ENCODE peak calls at places on chromosomes 7 and 10, in six cellular contexts. One of them, this sample, is unnamed.

GRCh38 chr10:31664803-31665202 is 263.8 kb downstream of the ARHGAP12 start:
- DNase-seq in colonic mucosa: no peak
- DNase-seq in body of pancreas: no peak
- DNase-seq in AG04450: no peak
- DNase-seq in CD4-positive, alpha-beta T cell: no peak
- DNase-seq in osteoblast: no peak
- DNase-seq in this sample: no peak

GRCh38 chr7:132066776-132067175 is 509.5 kb downstream of the PLXNA4 start:
- DNase-seq in osteoblast: no peak
- DNase-seq in AG04450: no peak
- DNase-seq in body of pancreas: no peak
- DNase-seq in CD4-positive, alpha-beta T cell: no peak
- DNase-seq in colonic mucosa: peak
- DNase-seq in this sample: no peak

GRCh38 chr7:1457059-1457948 is 2.0 kb downstream of the MICALL2 start:
- DNase-seq in colonic mucosa: peak
- DNase-seq in CD4-positive, alpha-beta T cell: no peak
- DNase-seq in body of pancreas: no peak
- DNase-seq in AG04450: no peak
- DNase-seq in osteoblast: no peak
- DNase-seq in this sample: no peak

GRCh38 chr7:140656548-140657515 is 15.9 kb upstream of the ADCK2 start:
- DNase-seq in colonic mucosa: peak
- DNase-seq in CD4-positive, alpha-beta T cell: no peak
- DNase-seq in AG04450: no peak
- DNase-seq in osteoblast: peak
- DNase-seq in body of pancreas: peak
- DNase-seq in this sample: no peak

GRCh38 chr10:46282460-46283216 is 4.2 kb upstream of the ANTXRL start:
- DNase-seq in osteoblast: peak
- DNase-seq in colonic mucosa: peak
- DNase-seq in body of pancreas: peak
- DNase-seq in CD4-positive, alpha-beta T cell: peak
- DNase-seq in AG04450: peak
- DNase-seq in this sample: peak

GRCh38 chr7:138435231-138435919 is 24.7 kb upstream of the TRIM24 start:
- DNase-seq in osteoblast: no peak
- DNase-seq in body of pancreas: no peak
- DNase-seq in colonic mucosa: no peak
- DNase-seq in CD4-positive, alpha-beta T cell: no peak
- DNase-seq in AG04450: no peak
- DNase-seq in this sample: no peak

GRCh38 chr7:387132-388022 is 97.4 kb downstream of the FOXL3 start:
- DNase-seq in body of pancreas: no peak
- DNase-seq in osteoblast: peak
- DNase-seq in colonic mucosa: peak
- DNase-seq in CD4-positive, alpha-beta T cell: no peak
- DNase-seq in AG04450: no peak
- DNase-seq in this sample: no peak

GRCh38 chr7:83649701-83650100 is 762 bp upstream of the SEMA3E start:
- DNase-seq in AG04450: no peak
- DNase-seq in CD4-positive, alpha-beta T cell: no peak
- DNase-seq in colonic mucosa: no peak
- DNase-seq in osteoblast: no peak
- DNase-seq in body of pancreas: no peak
- DNase-seq in this sample: no peak

GRCh38 chr10:63128443-63128842 is 4.7 kb upstream of the NRBF2 start:
- DNase-seq in body of pancreas: no peak
- DNase-seq in AG04450: no peak
- DNase-seq in CD4-positive, alpha-beta T cell: no peak
- DNase-seq in osteoblast: peak
- DNase-seq in colonic mucosa: no peak
- DNase-seq in this sample: no peak

GRCh38 chr10:104209575-104210198 is 22.5 kb downstream of the CFAP43 start:
- DNase-seq in osteoblast: no peak
- DNase-seq in colonic mucosa: peak
- DNase-seq in CD4-positive, alpha-beta T cell: peak
- DNase-seq in body of pancreas: peak
- DNase-seq in AG04450: no peak
- DNase-seq in this sample: peak

GRCh38 chr7:45985902-45986301 is 64.8 kb upstream of the IGFBP3 start:
- DNase-seq in colonic mucosa: no peak
- DNase-seq in AG04450: peak
- DNase-seq in body of pancreas: no peak
- DNase-seq in osteoblast: peak
- DNase-seq in CD4-positive, alpha-beta T cell: no peak
- DNase-seq in this sample: no peak

GRCh38 chr7:46145412-46145811 is 224.3 kb upstream of the IGFBP3 start:
- DNase-seq in osteoblast: peak
- DNase-seq in body of pancreas: peak
- DNase-seq in AG04450: peak
- DNase-seq in CD4-positive, alpha-beta T cell: no peak
- DNase-seq in colonic mucosa: no peak
- DNase-seq in this sample: no peak

GRCh38 chr7:131097662-131098376 is 229.9 kb upstream of the MKLN1 start:
- DNase-seq in CD4-positive, alpha-beta T cell: no peak
- DNase-seq in osteoblast: no peak
- DNase-seq in colonic mucosa: no peak
- DNase-seq in AG04450: no peak
- DNase-seq in body of pancreas: no peak
- DNase-seq in this sample: no peak

GRCh38 chr7:37504791-37505190 is 56.1 kb upstream of the ELMO1 start:
- DNase-seq in osteoblast: no peak
- DNase-seq in AG04450: no peak
- DNase-seq in body of pancreas: no peak
- DNase-seq in colonic mucosa: no peak
- DNase-seq in CD4-positive, alpha-beta T cell: no peak
- DNase-seq in this sample: no peak

GRCh38 chr7:38629621-38630020 is 1.6 kb downstream of the AMPH start:
- DNase-seq in CD4-positive, alpha-beta T cell: no peak
- DNase-seq in AG04450: no peak
- DNase-seq in colonic mucosa: no peak
- DNase-seq in body of pancreas: no peak
- DNase-seq in osteoblast: peak
- DNase-seq in this sample: no peak

GRCh38 chr7:95101422-95101821 is 194.0 kb downstream of the PPP1R9A start:
- DNase-seq in osteoblast: no peak
- DNase-seq in colonic mucosa: no peak
- DNase-seq in CD4-positive, alpha-beta T cell: no peak
- DNase-seq in AG04450: no peak
- DNase-seq in body of pancreas: no peak
- DNase-seq in this sample: no peak

GRCh38 chr7:28165971-28166955 is 14.3 kb downstream of the JAZF1 start:
- DNase-seq in body of pancreas: no peak
- DNase-seq in osteoblast: peak
- DNase-seq in AG04450: no peak
- DNase-seq in CD4-positive, alpha-beta T cell: no peak
- DNase-seq in colonic mucosa: no peak
- DNase-seq in this sample: no peak

GRCh38 chr7:42876182-42877068 is 35.4 kb downstream of the C7orf25 start:
- DNase-seq in body of pancreas: peak
- DNase-seq in osteoblast: peak
- DNase-seq in AG04450: peak
- DNase-seq in colonic mucosa: peak
- DNase-seq in CD4-positive, alpha-beta T cell: peak
- DNase-seq in this sample: no peak

GRCh38 chr7:94834359-94834758 is 73.0 kb upstream of the PPP1R9A start:
- DNase-seq in CD4-positive, alpha-beta T cell: no peak
- DNase-seq in AG04450: no peak
- DNase-seq in body of pancreas: no peak
- DNase-seq in colonic mucosa: no peak
- DNase-seq in osteoblast: no peak
- DNase-seq in this sample: no peak

GRCh38 chr7:144057954-144058353 is 9.2 kb downstream of the OR2A5 start:
- DNase-seq in colonic mucosa: no peak
- DNase-seq in body of pancreas: no peak
- DNase-seq in CD4-positive, alpha-beta T cell: no peak
- DNase-seq in AG04450: no peak
- DNase-seq in osteoblast: peak
- DNase-seq in this sample: no peak

GRCh38 chr7:2010101-2010500 is 222.6 kb downstream of the MAD1L1 start:
- DNase-seq in body of pancreas: no peak
- DNase-seq in CD4-positive, alpha-beta T cell: no peak
- DNase-seq in colonic mucosa: no peak
- DNase-seq in osteoblast: peak
- DNase-seq in AG04450: no peak
- DNase-seq in this sample: no peak

GRCh38 chr7:80468931-80469714 is 42.7 kb downstream of the GNAT3 start:
- DNase-seq in body of pancreas: no peak
- DNase-seq in AG04450: no peak
- DNase-seq in CD4-positive, alpha-beta T cell: no peak
- DNase-seq in colonic mucosa: no peak
- DNase-seq in osteoblast: no peak
- DNase-seq in this sample: no peak

GRCh38 chr10:103476046-103476768 is 2.8 kb downstream of the CALHM3 start:
- DNase-seq in body of pancreas: no peak
- DNase-seq in CD4-positive, alpha-beta T cell: no peak
- DNase-seq in osteoblast: peak
- DNase-seq in AG04450: no peak
- DNase-seq in colonic mucosa: no peak
- DNase-seq in this sample: no peak

GRCh38 chr10:103765168-103765567 is 90.2 kb downstream of the SH3PXD2A start:
- DNase-seq in body of pancreas: no peak
- DNase-seq in AG04450: no peak
- DNase-seq in osteoblast: peak
- DNase-seq in CD4-positive, alpha-beta T cell: no peak
- DNase-seq in colonic mucosa: no peak
- DNase-seq in this sample: no peak

GRCh38 chr10:100993986-100994708 is 5.5 kb upstream of the LZTS2 start:
- DNase-seq in colonic mucosa: no peak
- DNase-seq in osteoblast: peak
- DNase-seq in AG04450: no peak
- DNase-seq in CD4-positive, alpha-beta T cell: no peak
- DNase-seq in body of pancreas: no peak
- DNase-seq in this sample: no peak

GRCh38 chr10:61285749-61286148 is 167.4 kb downstream of the TMEM26 start:
- DNase-seq in AG04450: no peak
- DNase-seq in body of pancreas: no peak
- DNase-seq in CD4-positive, alpha-beta T cell: no peak
- DNase-seq in colonic mucosa: no peak
- DNase-seq in osteoblast: no peak
- DNase-seq in this sample: no peak

GRCh38 chr10:61284222-61284890 is 168.8 kb downstream of the TMEM26 start:
- DNase-seq in body of pancreas: peak
- DNase-seq in osteoblast: peak
- DNase-seq in CD4-positive, alpha-beta T cell: no peak
- DNase-seq in AG04450: peak
- DNase-seq in colonic mucosa: no peak
- DNase-seq in this sample: no peak

GRCh38 chr10:61286695-61287094 is 166.5 kb downstream of the TMEM26 start:
- DNase-seq in osteoblast: no peak
- DNase-seq in CD4-positive, alpha-beta T cell: no peak
- DNase-seq in body of pancreas: no peak
- DNase-seq in colonic mucosa: no peak
- DNase-seq in AG04450: no peak
- DNase-seq in this sample: no peak

GRCh38 chr10:61283066-61283465 is 170.1 kb downstream of the TMEM26 start:
- DNase-seq in osteoblast: no peak
- DNase-seq in AG04450: no peak
- DNase-seq in colonic mucosa: no peak
- DNase-seq in body of pancreas: no peak
- DNase-seq in CD4-positive, alpha-beta T cell: no peak
- DNase-seq in this sample: no peak

GRCh38 chr10:61283489-61284221 is 169.5 kb downstream of the TMEM26 start:
- DNase-seq in osteoblast: peak
- DNase-seq in CD4-positive, alpha-beta T cell: no peak
- DNase-seq in body of pancreas: no peak
- DNase-seq in AG04450: no peak
- DNase-seq in colonic mucosa: no peak
- DNase-seq in this sample: no peak
- H3K27ac ChIP-seq in osteoblast: peak
- H3K27ac ChIP-seq in CD4-positive, alpha-beta T cell: no peak
- H3K27ac ChIP-seq in body of pancreas: no peak
- H3K27ac ChIP-seq in AG04450: no peak
- H3K27ac ChIP-seq in colonic mucosa: no peak
- H3K27ac ChIP-seq in this sample: no peak

DNA sequence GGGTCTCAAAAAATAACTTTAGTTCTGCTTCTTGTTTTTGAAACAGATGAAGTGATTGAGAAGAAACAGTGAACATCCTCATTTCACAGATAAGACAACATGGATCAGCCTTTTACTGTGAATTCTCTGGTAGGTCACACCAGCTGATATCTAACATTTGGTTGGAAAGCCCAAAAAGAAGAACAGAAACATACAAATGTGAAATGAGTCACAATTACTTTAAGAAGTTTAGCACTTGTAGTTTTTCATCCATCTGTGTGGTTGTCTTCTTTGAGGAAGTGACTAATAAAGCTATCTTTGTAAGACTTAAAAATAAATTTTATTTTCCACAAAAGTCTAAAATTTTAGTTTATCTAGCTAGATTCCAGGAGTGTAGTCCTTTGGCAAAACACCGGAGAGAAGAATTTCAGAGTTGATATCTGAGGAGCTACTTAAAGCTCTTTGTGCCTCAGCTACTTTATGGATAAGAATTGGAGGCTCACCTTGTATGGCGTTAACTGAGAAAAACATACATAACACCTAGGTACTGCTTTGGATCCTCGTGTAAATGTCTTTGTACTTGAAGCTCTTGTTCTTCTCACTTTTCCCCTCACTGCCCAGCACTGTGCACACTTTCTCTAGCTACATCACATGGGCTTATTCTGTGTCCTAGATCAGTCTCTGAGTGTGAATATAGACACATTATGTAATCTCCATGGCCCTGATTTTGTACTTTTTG is 21.7 kb downstream of the STAMBPL1 start:
- DNase-seq in colonic mucosa: no peak
- DNase-seq in CD4-positive, alpha-beta T cell: no peak
- DNase-seq in body of pancreas: no peak
- DNase-seq in AG04450: no peak
- DNase-seq in osteoblast: peak
- DNase-seq in this sample: no peak
- H3K27ac ChIP-seq in colonic mucosa: peak
- H3K27ac ChIP-seq in CD4-positive, alpha-beta T cell: no peak
- H3K27ac ChIP-seq in body of pancreas: no peak
- H3K27ac ChIP-seq in AG04450: no peak
- H3K27ac ChIP-seq in osteoblast: peak
- H3K27ac ChIP-seq in this sample: peak

GRCh38 chr10:89653410-89653828 is 8.4 kb upstream of the PANK1 start:
- DNase-seq in CD4-positive, alpha-beta T cell: no peak
- DNase-seq in colonic mucosa: no peak
- DNase-seq in AG04450: no peak
- DNase-seq in body of pancreas: no peak
- DNase-seq in osteoblast: no peak
- DNase-seq in this sample: no peak
- H3K27ac ChIP-seq in CD4-positive, alpha-beta T cell: no peak
- H3K27ac ChIP-seq in colonic mucosa: no peak
- H3K27ac ChIP-seq in AG04450: no peak
- H3K27ac ChIP-seq in body of pancreas: no peak
- H3K27ac ChIP-seq in osteoblast: no peak
- H3K27ac ChIP-seq in this sample: no peak

DNA sequence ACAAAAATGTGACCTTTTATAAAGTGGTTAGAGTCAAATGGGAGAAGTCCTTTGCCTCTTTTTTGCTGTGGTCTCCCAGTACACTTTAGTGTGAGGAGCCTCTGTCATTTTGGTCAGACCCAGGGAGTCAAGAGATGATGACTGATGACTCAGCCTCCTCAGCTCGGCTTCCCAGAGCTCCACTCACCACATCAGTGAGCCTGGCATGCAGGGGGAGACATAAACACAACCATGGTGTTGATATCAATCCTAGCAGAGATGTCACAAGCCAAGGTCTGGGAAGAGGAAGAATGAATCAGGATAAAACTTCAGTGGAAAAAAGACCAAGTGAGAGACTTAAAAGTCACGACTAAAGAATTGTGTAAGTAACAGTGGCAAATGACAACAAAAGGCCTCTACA is 50.1 kb downstream of the TFAM start:
- DNase-seq in body of pancreas: peak
- DNase-seq in CD4-positive, alpha-beta T cell: no peak
- DNase-seq in AG04450: peak
- DNase-seq in colonic mucosa: no peak
- DNase-seq in osteoblast: peak
- DNase-seq in this sample: no peak
- H3K27ac ChIP-seq in body of pancreas: no peak
- H3K27ac ChIP-seq in CD4-positive, alpha-beta T cell: no peak
- H3K27ac ChIP-seq in AG04450: peak
- H3K27ac ChIP-seq in colonic mucosa: no peak
- H3K27ac ChIP-seq in osteoblast: peak
- H3K27ac ChIP-seq in this sample: no peak

This sample was measured in caudate nucleus.